ENCODE peak calls at places on chromosomes 4 and X, in eight cellular contexts. One of them, this sample, is unnamed.
A peak's percentile ranks its signal among the peaks of the same experiment; 100 is the strongest.

GRCh38 chr4:89538886-89539285 is 231.3 kb upstream of the GPRIN3 start:
- DNase-seq in uterus: no peak
- DNase-seq in Peyer's patch: no peak
- DNase-seq in testis: no peak
- DNase-seq in body of pancreas: no peak
- DNase-seq in endothelial cell of umbilical vein: peak; percentile 94
- DNase-seq in GM12892: no peak
- DNase-seq in stomach: no peak
- DNase-seq in this sample: no peak

GRCh38 chr4:150682126-150682525 is 100.2 kb downstream of the MAB21L2 start:
- DNase-seq in uterus: no peak
- DNase-seq in Peyer's patch: no peak
- DNase-seq in testis: no peak
- DNase-seq in body of pancreas: no peak
- DNase-seq in endothelial cell of umbilical vein: no peak
- DNase-seq in GM12892: no peak
- DNase-seq in stomach: no peak
- DNase-seq in this sample: no peak

GRCh38 chr4:81965911-81966310 is 407.9 kb downstream of the HNRNPD start:
- DNase-seq in uterus: no peak
- DNase-seq in Peyer's patch: no peak
- DNase-seq in testis: no peak
- DNase-seq in body of pancreas: no peak
- DNase-seq in endothelial cell of umbilical vein: no peak
- DNase-seq in GM12892: no peak
- DNase-seq in stomach: no peak
- DNase-seq in this sample: no peak

GRCh38 chr4:88027611-88028608 is 20.5 kb downstream of the PKD2 start:
- DNase-seq in uterus: no peak
- DNase-seq in Peyer's patch: no peak
- DNase-seq in testis: no peak
- DNase-seq in body of pancreas: no peak
- DNase-seq in endothelial cell of umbilical vein: peak; percentile 8
- DNase-seq in GM12892: no peak
- DNase-seq in stomach: no peak
- DNase-seq in this sample: no peak

GRCh38 chr4:3829954-3830773 is 64.0 kb downstream of the ADRA2C start:
- DNase-seq in uterus: no peak
- DNase-seq in Peyer's patch: no peak
- DNase-seq in testis: no peak
- DNase-seq in body of pancreas: no peak
- DNase-seq in endothelial cell of umbilical vein: no peak
- DNase-seq in GM12892: no peak
- DNase-seq in stomach: no peak
- DNase-seq in this sample: no peak

GRCh38 chr4:137532869-137533236 is 559 bp upstream of the PCDH18 start:
- DNase-seq in uterus: no peak
- DNase-seq in Peyer's patch: no peak
- DNase-seq in testis: no peak
- DNase-seq in body of pancreas: no peak
- DNase-seq in endothelial cell of umbilical vein: no peak
- DNase-seq in GM12892: no peak
- DNase-seq in stomach: no peak
- DNase-seq in this sample: no peak

GRCh38 chrX:119071381-119071780 is 1.4 kb upstream of the CT47C1 start:
- DNase-seq in uterus: no peak
- DNase-seq in Peyer's patch: no peak
- DNase-seq in testis: no peak
- DNase-seq in body of pancreas: no peak
- DNase-seq in endothelial cell of umbilical vein: no peak
- DNase-seq in GM12892: no peak
- DNase-seq in stomach: no peak
- DNase-seq in this sample: no peak

GRCh38 chr4:137427411-137427810 is 104.9 kb downstream of the PCDH18 start:
- DNase-seq in uterus: no peak
- DNase-seq in Peyer's patch: no peak
- DNase-seq in testis: no peak
- DNase-seq in body of pancreas: no peak
- DNase-seq in endothelial cell of umbilical vein: no peak
- DNase-seq in GM12892: no peak
- DNase-seq in stomach: no peak
- DNase-seq in this sample: no peak

GRCh38 chr4:153933851-153934688 is 145.2 kb upstream of the SFRP2 start:
- DNase-seq in uterus: peak; percentile 43
- DNase-seq in Peyer's patch: no peak
- DNase-seq in testis: no peak
- DNase-seq in body of pancreas: no peak
- DNase-seq in endothelial cell of umbilical vein: no peak
- DNase-seq in GM12892: no peak
- DNase-seq in stomach: no peak
- DNase-seq in this sample: no peak

GRCh38 chrX:70260104-70260503 is at the start of gene P2RY4:
- DNase-seq in uterus: no peak
- DNase-seq in Peyer's patch: no peak
- DNase-seq in testis: no peak
- DNase-seq in body of pancreas: no peak
- DNase-seq in endothelial cell of umbilical vein: no peak
- DNase-seq in GM12892: no peak
- DNase-seq in stomach: no peak
- DNase-seq in this sample: no peak

GRCh38 chr4:21765810-21766407 is 182.7 kb downstream of the KCNIP4 start:
- DNase-seq in uterus: peak; percentile 26
- DNase-seq in Peyer's patch: no peak
- DNase-seq in testis: peak; percentile 60
- DNase-seq in body of pancreas: peak; percentile 38
- DNase-seq in endothelial cell of umbilical vein: peak; percentile 75
- DNase-seq in GM12892: no peak
- DNase-seq in stomach: peak; percentile 34
- DNase-seq in this sample: no peak

GRCh38 chr4:184473265-184473514 is 1.2 kb downstream of the IRF2 start:
- DNase-seq in uterus: no peak
- DNase-seq in Peyer's patch: no peak
- DNase-seq in testis: no peak
- DNase-seq in body of pancreas: no peak
- DNase-seq in endothelial cell of umbilical vein: no peak
- DNase-seq in GM12892: no peak
- DNase-seq in stomach: no peak
- DNase-seq in this sample: no peak
- TF ChIP-seq POLR2A in uterus: no peak
- TF ChIP-seq POLR2A in Peyer's patch: peak; percentile 42
- TF ChIP-seq POLR2A in testis: no peak
- TF ChIP-seq POLR2A in body of pancreas: no peak
- TF ChIP-seq POLR2A in endothelial cell of umbilical vein: no peak
- TF ChIP-seq POLR2A in GM12892: no peak
- TF ChIP-seq POLR2A in stomach: no peak
- TF ChIP-seq POLR2A in this sample: no peak

DNA sequence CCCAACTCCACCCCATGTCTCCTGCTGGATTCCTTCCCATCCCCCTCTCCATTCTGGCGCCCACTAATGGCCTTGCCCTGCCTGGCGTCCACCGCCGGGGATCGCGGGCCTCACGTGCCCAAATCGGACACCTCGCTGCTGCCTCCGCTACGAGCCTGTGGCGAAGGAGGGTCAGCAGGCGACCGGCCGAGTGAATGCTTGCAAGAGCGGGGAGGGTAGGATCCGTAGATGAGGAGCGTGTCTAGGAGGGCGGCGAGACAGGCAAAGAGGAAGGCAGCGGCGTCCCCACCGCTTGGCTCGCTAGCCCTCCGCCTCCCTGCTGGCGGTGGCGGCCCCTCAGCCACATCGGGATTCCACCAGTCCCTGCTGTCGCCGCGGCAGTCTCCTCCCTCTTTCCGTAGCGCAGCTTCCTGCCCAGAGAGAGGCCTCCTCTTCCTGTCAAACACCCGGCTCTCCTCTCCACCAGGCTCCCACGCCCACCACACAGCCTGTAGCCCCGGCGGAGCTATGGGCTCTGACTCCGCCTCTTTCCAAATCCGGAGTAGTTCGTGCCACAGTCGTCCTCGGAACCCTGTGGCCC is at the start of gene SPIN2B:
- DNase-seq in uterus: peak; percentile 67
- DNase-seq in Peyer's patch: peak; percentile 78
- DNase-seq in testis: peak; percentile 88
- DNase-seq in body of pancreas: peak; percentile 64
- DNase-seq in endothelial cell of umbilical vein: peak; percentile 85
- DNase-seq in GM12892: peak; percentile 69
- DNase-seq in stomach: peak; percentile 74
- DNase-seq in this sample: peak; percentile 30
- TF ChIP-seq POLR2A in uterus: peak; percentile 35
- TF ChIP-seq POLR2A in Peyer's patch: no peak
- TF ChIP-seq POLR2A in testis: no peak
- TF ChIP-seq POLR2A in body of pancreas: peak; percentile 19
- TF ChIP-seq POLR2A in endothelial cell of umbilical vein: peak; percentile 76
- TF ChIP-seq POLR2A in GM12892: peak; percentile 83
- TF ChIP-seq POLR2A in stomach: no peak
- TF ChIP-seq POLR2A in this sample: peak; percentile 80

GRCh38 chrX:155028192-155028591 is 1.5 kb downstream of the FUNDC2 start:
- DNase-seq in uterus: no peak
- DNase-seq in Peyer's patch: no peak
- DNase-seq in testis: no peak
- DNase-seq in body of pancreas: no peak
- DNase-seq in endothelial cell of umbilical vein: peak; percentile 1
- DNase-seq in GM12892: no peak
- DNase-seq in stomach: no peak
- DNase-seq in this sample: no peak

GRCh38 chrX:155028749-155029360 is 2.2 kb downstream of the FUNDC2 start:
- DNase-seq in uterus: no peak
- DNase-seq in Peyer's patch: no peak
- DNase-seq in testis: no peak
- DNase-seq in body of pancreas: no peak
- DNase-seq in endothelial cell of umbilical vein: peak; percentile 5
- DNase-seq in GM12892: no peak
- DNase-seq in stomach: no peak
- DNase-seq in this sample: no peak

GRCh38 chrX:155026420-155026726 is 271 bp upstream of the FUNDC2 start:
- DNase-seq in uterus: no peak
- DNase-seq in Peyer's patch: no peak
- DNase-seq in testis: no peak
- DNase-seq in body of pancreas: no peak
- DNase-seq in endothelial cell of umbilical vein: no peak
- DNase-seq in GM12892: no peak
- DNase-seq in stomach: no peak
- DNase-seq in this sample: no peak

GRCh38 chrX:155026727-155027508 is at the start of gene FUNDC2:
- DNase-seq in uterus: peak; percentile 91
- DNase-seq in Peyer's patch: peak; percentile 91
- DNase-seq in testis: peak; percentile 93
- DNase-seq in body of pancreas: peak; percentile 94
- DNase-seq in endothelial cell of umbilical vein: peak; percentile 94
- DNase-seq in GM12892: peak; percentile 52
- DNase-seq in stomach: peak; percentile 93
- DNase-seq in this sample: peak; percentile 61

DNA sequence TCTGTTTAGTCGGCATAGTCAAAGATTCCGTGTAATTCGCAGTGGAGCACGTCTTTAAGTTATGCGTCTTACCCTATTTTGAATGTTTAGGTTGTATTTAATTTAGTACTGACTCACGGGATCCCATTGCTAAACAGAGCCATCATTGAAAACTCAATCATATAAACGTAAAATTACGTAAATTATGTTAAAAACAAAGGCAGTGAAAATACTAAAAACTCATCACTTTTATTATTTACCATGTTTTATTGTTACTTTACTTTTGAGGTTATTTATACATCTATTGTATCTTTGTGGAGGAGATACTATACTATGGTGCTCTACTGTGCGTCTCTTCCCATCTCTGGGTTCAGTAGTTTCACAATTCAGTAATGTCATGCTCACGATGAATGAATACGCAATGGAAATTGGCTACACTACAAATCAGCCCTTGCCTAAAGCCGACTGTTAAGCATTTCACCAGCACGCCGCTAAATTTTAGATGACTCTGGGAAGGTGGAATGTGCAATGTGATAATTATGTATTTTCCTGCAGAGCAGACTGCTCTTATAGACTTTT is 944 bp downstream of the FUNDC2 start:
- DNase-seq in uterus: peak; percentile 46
- DNase-seq in Peyer's patch: no peak
- DNase-seq in testis: peak; percentile 28
- DNase-seq in body of pancreas: no peak
- DNase-seq in endothelial cell of umbilical vein: peak; percentile 44
- DNase-seq in GM12892: no peak
- DNase-seq in stomach: no peak
- DNase-seq in this sample: no peak
- TF ChIP-seq POLR2A in uterus: peak; percentile 34
- TF ChIP-seq POLR2A in Peyer's patch: no peak
- TF ChIP-seq POLR2A in testis: peak; percentile 11
- TF ChIP-seq POLR2A in body of pancreas: no peak
- TF ChIP-seq POLR2A in endothelial cell of umbilical vein: no peak
- TF ChIP-seq POLR2A in GM12892: no peak
- TF ChIP-seq POLR2A in stomach: no peak
- TF ChIP-seq POLR2A in this sample: no peak

DNA sequence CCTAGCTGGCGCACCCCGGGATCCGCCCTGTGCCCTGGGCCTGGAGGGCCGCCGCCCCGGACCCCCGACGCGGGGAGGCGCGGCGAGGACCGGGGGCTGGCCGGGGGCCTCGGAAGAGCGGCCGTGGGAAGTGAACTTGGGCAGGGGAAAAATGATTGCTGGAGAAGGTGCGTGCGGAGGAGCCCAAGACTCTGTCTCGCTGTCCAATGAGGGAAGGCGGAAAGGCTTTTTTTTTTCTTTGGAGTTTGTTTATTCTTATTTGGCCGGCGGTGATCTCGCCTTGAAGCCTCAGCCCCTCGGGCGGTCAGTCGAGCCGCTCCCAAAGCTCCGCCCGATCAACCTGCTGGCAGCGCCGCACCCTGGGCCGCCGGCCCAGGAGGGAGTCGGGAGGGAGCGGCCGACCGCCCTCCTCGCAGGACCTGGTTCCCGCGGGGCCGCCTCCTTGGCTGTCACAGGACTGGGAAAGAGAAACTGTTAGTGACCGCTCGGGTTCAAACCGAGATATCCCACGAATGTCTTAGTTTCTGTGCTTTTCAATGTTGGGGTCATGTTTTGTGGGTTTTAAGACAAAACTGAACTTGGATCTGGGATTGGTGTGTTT is 2.5 kb downstream of the CPEB2 start:
- DNase-seq in uterus: peak; percentile 81
- DNase-seq in Peyer's patch: peak; percentile 91
- DNase-seq in testis: peak; percentile 80
- DNase-seq in body of pancreas: peak; percentile 88
- DNase-seq in endothelial cell of umbilical vein: peak; percentile 71
- DNase-seq in GM12892: peak; percentile 21
- DNase-seq in stomach: peak; percentile 93
- DNase-seq in this sample: no peak
- TF ChIP-seq POLR2A in uterus: peak; percentile 63
- TF ChIP-seq POLR2A in Peyer's patch: peak; percentile 75
- TF ChIP-seq POLR2A in testis: no peak
- TF ChIP-seq POLR2A in body of pancreas: peak; percentile 70
- TF ChIP-seq POLR2A in endothelial cell of umbilical vein: no peak
- TF ChIP-seq POLR2A in GM12892: no peak
- TF ChIP-seq POLR2A in stomach: peak; percentile 55
- TF ChIP-seq POLR2A in this sample: no peak

DNA sequence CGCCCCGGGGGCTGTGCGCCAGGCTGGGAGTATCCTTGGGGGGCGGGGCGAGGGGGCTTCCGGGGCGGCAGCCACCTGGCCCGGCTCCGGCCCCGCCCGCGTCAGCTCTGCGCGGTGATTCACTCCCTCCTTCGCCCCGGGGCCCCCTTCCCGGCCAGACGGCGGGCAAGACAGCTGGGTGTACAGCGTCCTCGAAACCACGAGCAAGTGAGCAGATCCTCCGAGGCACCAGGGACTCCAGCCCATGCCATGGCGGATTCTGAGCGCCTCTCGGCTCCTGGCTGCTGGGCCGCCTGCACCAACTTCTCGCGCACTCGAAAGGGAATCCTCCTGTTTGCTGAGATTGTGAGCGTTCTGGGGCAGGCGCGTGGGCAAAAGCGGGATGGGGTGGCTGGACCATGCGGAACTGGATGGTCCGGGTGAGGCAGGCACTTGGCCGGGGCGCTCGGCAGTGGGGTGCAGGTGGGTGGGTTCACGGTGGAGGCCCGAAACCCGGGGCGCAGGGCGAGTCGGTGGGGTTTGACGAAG is at the start of gene PLP2:
- DNase-seq in uterus: peak; percentile 57
- DNase-seq in Peyer's patch: peak; percentile 75
- DNase-seq in testis: peak; percentile 34
- DNase-seq in body of pancreas: peak; percentile 53
- DNase-seq in endothelial cell of umbilical vein: peak; percentile 31
- DNase-seq in GM12892: no peak
- DNase-seq in stomach: peak; percentile 58
- DNase-seq in this sample: no peak
- TF ChIP-seq POLR2A in uterus: peak; percentile 48
- TF ChIP-seq POLR2A in Peyer's patch: no peak
- TF ChIP-seq POLR2A in testis: no peak
- TF ChIP-seq POLR2A in body of pancreas: peak; percentile 50
- TF ChIP-seq POLR2A in endothelial cell of umbilical vein: no peak
- TF ChIP-seq POLR2A in GM12892: peak; percentile 52
- TF ChIP-seq POLR2A in stomach: no peak
- TF ChIP-seq POLR2A in this sample: peak; percentile 81